ENCODE peak calls at places on chromosomes 12 and 14, in five cellular contexts. S, D, U, J and B are unnamed samples.

GRCh38 chr14:76257842-76258397 is 106.2 kb downstream of the GPATCH2L start:
- DNase-seq in U (peak), D (no peak), J (no peak), S (no peak), B (no peak)

GRCh38 chr14:37145395-37145794 is 27.0 kb downstream of the SLC25A21 start:
- DNase-seq in D (no peak), J (no peak), S (peak), U (peak), B (no peak)

GRCh38 chr12:129903092-129903945 is 506 bp downstream of the TMEM132D start:
- DNase-seq in S (no peak), J (no peak), U (no peak), D (no peak), B (no peak)

GRCh38 chr14:100067971-100068959 is 3.0 kb downstream of the EVL start:
- DNase-seq in J (peak), D (peak), U (peak), S (peak), B (no peak)

GRCh38 chr14:103141117-103141796 is 18.0 kb downstream of the TNFAIP2 start:
- DNase-seq in J (peak), S (no peak), U (peak), D (no peak), B (no peak)

GRCh38 chr12:121453629-121454028 is 53.7 kb downstream of the RNF34 start:
- DNase-seq in D (no peak), U (no peak), J (no peak), S (no peak), B (no peak)

GRCh38 chr14:101049511-101049910 is 146.0 kb upstream of the RTL1 start:
- DNase-seq in S (no peak), U (no peak), J (no peak), D (no peak), B (no peak)

GRCh38 chr12:108922918-108923317 is 43.0 kb downstream of the DAO start:
- DNase-seq in S (no peak), U (no peak), D (no peak), J (no peak), B (no peak)

GRCh38 chr12:113322353-113322752 is 12.6 kb downstream of the SLC8B1 start:
- DNase-seq in U (peak), D (no peak), J (no peak), S (no peak), B (peak)

GRCh38 chr12:8698132-8698829 is 490 bp downstream of the RIMKLB start:
- DNase-seq in D (peak), U (peak), J (no peak), S (no peak), B (no peak)

GRCh38 chr12:70661762-70662161 is 24.5 kb upstream of the PTPRB start:
- DNase-seq in U (peak), S (peak), J (no peak), D (no peak), B (peak)

GRCh38 chr12:1533205-1533601 is 61.2 kb downstream of the FBXL14 start:
- DNase-seq in S (no peak), J (no peak), D (no peak), U (peak), B (no peak)

GRCh38 chr14:105045710-105046326 is 19.4 kb downstream of the GPR132 start:
- DNase-seq in D (peak), J (peak), S (no peak), U (peak), B (no peak)

GRCh38 chr14:59069455-59069854 is 119.0 kb upstream of the DAAM1 start:
- DNase-seq in D (no peak), S (no peak), U (no peak), J (no peak), B (no peak)

GRCh38 chr14:94284221-94284620 is 8.8 kb downstream of the SERPINA10 start:
- DNase-seq in U (no peak), J (no peak), S (no peak), D (no peak), B (no peak)

GRCh38 chr12:113788020-113788856 is 177.9 kb downstream of the RBM19 start:
- DNase-seq in U (peak), S (peak), J (no peak), D (no peak), B (no peak)

GRCh38 chr12:108666326-108666995 is 32.8 kb upstream of the SELPLG start:
- DNase-seq in J (no peak), D (no peak), S (no peak), U (peak), B (no peak)

GRCh38 chr12:14827043-14827442 is 13.1 kb upstream of the SMCO3 start:
- DNase-seq in D (no peak), S (no peak), J (no peak), U (peak), B (no peak)

GRCh38 chr12:67161322-67161918 is 107.7 kb upstream of the CAND1 start:
- DNase-seq in D (peak), U (peak), S (peak), J (no peak), B (peak)

GRCh38 chr14:105292810-105293711 is 7.7 kb downstream of the BRF1 start:
- DNase-seq in S (no peak), U (no peak), J (no peak), D (peak), B (no peak)

GRCh38 chr12:51926718-51927117 is 19.4 kb downstream of the ACVRL1 start:
- DNase-seq in D (peak), J (peak), U (peak), S (no peak), B (no peak)

GRCh38 chr12:25184132-25184531 is 10.8 kb downstream of the DNAI7 start:
- DNase-seq in S (no peak), U (no peak), D (no peak), J (no peak), B (no peak)

GRCh38 chr14:72040528-72040927 is 108.3 kb downstream of the RGS6 start:
- DNase-seq in J (no peak), S (no peak), D (no peak), U (no peak), B (no peak)

GRCh38 chr14:105419305-105420091 is at the start of gene MTA1:
- DNase-seq in D (peak), U (no peak), J (no peak), S (no peak), B (no peak)

GRCh38 chr14:106436310-106436905 is 910.0 kb downstream of the TMEM121 start:
- DNase-seq in J (no peak), U (peak), S (no peak), D (peak), B (no peak)

GRCh38 chr14:104284107-104284592 is 145.8 kb downstream of the KIF26A start:
- DNase-seq in J (no peak), U (no peak), S (no peak), D (no peak), B (no peak)

GRCh38 chr12:48996794-48997718 is 2.1 kb downstream of the DDN start:
- DNase-seq in S (no peak), D (peak), J (no peak), U (peak), B (no peak)

GRCh38 chr12:49000346-49000745 is 1.2 kb upstream of the DDN start:
- DNase-seq in J (no peak), S (no peak), D (no peak), U (no peak), B (no peak)

GRCh38 chr12:48997719-48998496 is 1.3 kb downstream of the DDN start:
- DNase-seq in J (no peak), D (no peak), U (no peak), S (no peak), B (no peak)

GRCh38 chr12:48998497-48999353 is 450 bp downstream of the DDN start:
- DNase-seq in J (no peak), S (no peak), U (peak), D (no peak), B (no peak)

DNA sequence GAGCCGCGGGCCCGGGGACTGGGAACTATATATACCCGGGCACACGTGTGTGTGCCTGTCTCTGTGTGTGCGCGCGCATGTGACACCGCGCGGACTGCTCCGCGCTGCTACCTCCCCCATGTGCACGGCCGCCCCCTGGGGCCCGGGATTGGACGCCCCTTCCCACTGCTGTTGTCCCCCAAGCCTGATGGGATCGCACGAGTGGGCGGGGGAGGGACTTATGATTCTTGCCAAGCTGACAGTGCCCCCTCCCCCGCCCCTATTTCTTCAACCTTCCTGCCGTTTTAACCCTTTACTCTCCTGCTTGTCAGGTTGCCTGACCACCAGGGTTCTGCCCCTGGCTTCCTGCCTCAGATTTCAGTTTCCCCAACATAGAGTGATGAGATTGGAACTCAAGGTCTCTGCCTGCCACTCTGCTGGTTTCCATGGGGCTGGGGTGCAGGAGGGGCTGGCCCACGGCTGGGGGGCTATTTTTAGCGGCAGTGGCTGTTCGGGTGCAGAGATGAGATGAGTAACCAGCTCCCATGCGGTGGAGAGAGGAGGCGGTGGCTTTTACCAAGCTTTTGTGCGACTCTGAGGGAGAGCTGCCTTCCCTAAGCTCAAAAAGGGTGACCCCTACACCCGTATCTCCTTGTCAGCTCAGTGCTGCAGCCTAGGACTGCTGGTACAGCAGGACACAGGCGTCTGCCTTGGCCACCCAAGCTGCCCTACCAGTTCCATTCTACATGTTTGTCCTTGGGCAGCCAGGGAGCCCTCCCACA is at the start of gene DDN:
- DNase-seq in D (peak), J (peak), U (no peak), S (no peak), B (no peak)
- TF ChIP-seq CTCF in D (no peak), J (no peak), U (no peak), S (no peak), B (no peak)

DNA sequence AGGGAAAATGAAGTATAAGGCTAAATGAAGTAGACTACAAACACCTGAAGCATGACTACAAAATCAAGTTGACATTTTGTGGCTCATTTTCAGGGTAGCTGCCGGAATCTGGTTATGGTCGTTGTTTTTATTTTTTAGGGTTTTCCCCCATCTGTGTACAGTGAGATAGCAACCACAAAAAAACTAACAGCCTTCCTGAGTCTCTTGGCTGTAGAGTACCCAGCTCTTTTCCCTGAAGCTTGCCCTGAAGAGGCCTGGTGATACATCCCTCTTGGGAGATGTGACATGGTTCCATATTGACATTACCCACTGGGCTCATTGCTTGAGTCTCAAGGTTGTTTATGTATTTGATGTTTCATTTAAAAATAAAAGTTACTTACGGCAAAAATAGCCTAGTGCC is 424.0 kb downstream of the ZFP36L1 start:
- DNase-seq in U (no peak), S (no peak), J (no peak), D (no peak), B (no peak)
- H3K4me3 ChIP-seq in U (no peak), S (no peak), J (no peak), D (no peak), B (no peak)

DNA sequence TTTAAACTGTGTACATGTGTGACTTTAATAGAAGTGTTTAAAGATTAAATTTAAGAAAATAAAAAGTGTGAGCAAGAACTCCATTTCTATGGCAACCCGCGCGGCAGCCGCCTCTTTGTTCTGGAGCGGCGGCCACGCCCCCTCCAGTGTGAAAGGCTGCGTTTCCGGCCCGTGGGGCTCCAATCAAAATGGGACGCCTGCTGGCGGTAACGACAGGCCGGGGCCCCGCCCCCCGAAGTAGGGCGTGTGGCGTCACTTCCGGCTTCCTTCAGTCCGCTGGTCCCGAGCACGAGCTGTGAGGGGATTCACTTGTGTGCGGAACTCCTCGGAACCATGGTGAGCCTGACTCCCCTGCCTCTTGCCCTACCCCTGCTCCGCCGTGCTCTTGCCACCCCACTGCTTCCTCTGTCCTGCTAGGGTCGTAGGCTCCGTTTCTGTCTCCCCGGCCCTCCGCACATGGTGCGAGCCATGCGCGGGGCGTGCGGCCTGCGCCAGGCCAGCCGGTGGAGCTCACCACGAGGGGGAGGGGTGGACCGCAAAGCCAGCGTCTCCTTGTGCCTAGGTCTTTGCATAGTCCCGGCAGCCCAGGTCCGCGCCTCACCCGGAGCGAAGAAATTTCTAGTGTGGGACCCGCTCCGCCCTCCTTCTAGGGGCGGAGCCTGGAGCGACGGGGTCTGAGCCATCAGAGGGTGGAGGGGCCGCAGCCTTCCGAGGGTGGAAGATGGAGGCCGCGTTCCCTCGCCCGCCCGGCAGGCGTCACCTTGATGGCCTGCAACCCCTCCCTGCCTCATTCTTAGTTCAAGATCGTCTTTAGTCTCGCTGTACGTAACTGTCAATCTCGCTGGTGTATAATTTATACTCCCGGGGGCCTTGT is at the start of gene CCT2:
- DNase-seq in D (peak), S (peak), U (peak), J (peak), B (peak)
- TF ChIP-seq CTCF in D (peak), S (peak), U (peak), J (no peak), B (peak)

GRCh38 chr12:45232146-45232731 is 16.3 kb downstream of the ANO6 start:
- DNase-seq in J (no peak), U (no peak), D (no peak), S (no peak), B (no peak)

GRCh38 chr12:45235087-45236025 is 19.5 kb downstream of the ANO6 start:
- DNase-seq in D (no peak), U (peak), S (no peak), J (peak), B (no peak)

GRCh38 chr12:45232771-45233372 is 17.0 kb downstream of the ANO6 start:
- DNase-seq in S (peak), J (peak), D (no peak), U (peak), B (peak)

GRCh38 chr12:45231515-45232145 is 15.7 kb downstream of the ANO6 start:
- DNase-seq in D (no peak), J (no peak), S (no peak), U (peak), B (peak)

GRCh38 chr12:45234134-45234865 is 18.4 kb downstream of the ANO6 start:
- DNase-seq in D (no peak), S (peak), J (peak), U (peak), B (peak)
- H3K4me3 ChIP-seq in D (no peak), S (no peak), J (peak), U (peak), B (no peak)

GRCh38 chr12:11812558-11813421 is 163.3 kb downstream of the ETV6 start:
- DNase-seq in J (no peak), U (no peak), D (peak), S (no peak), B (no peak)
- TF ChIP-seq CTCF in J (no peak), U (no peak), D (no peak), S (no peak), B (peak)

GRCh38 chr12:93279849-93280412 is 97.8 kb upstream of the NUDT4 start:
- DNase-seq in J (no peak), D (no peak), S (peak), U (no peak), B (no peak)
- H3K4me3 ChIP-seq in J (no peak), D (no peak), S (no peak), U (no peak), B (no peak)

DNA sequence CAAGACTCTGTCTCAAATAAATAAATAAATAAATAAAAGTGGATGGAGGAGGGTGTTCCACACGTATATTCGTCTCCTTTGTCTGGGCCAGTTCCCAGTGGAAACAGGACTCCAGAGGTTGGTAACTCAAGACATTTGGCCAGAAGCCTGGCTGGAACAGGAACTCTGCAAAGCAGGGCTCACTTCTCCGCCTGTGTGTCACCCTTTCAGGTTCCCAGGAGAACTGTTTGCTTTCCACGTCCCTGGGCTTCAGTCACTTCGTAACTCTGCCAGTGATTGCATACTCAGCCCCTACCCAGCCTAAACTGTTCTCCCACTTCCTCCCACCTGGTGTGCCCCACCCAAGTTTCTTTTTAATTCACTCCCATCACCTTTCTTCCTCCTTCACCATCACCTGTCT is 7.0 kb upstream of the UBE2N start:
- DNase-seq in D (no peak), S (no peak), J (no peak), U (no peak), B (no peak)
- TF ChIP-seq CTCF in D (no peak), S (no peak), J (no peak), U (no peak), B (no peak)